ENCODE peak calls at places on chromosomes 4 and X, in five cellular contexts. One of them, this sample, is unnamed.

GRCh38 chr4:3371038-3371437 is 70.7 kb upstream of the HGFAC start:
- DNase-seq in left lung: no peak
- DNase-seq in bronchial epithelial cell: no peak
- DNase-seq in choroid plexus epithelial cell: peak
- DNase-seq in adrenal gland: peak
- DNase-seq in this sample: peak

GRCh38 chr4:26473893-26474292 is 16.4 kb downstream of the CCKAR start:
- DNase-seq in left lung: no peak
- DNase-seq in bronchial epithelial cell: no peak
- DNase-seq in choroid plexus epithelial cell: no peak
- DNase-seq in adrenal gland: no peak
- DNase-seq in this sample: no peak

GRCh38 chr4:139768913-139769312 is 103.3 kb downstream of the MGST2 start:
- DNase-seq in left lung: no peak
- DNase-seq in bronchial epithelial cell: peak
- DNase-seq in choroid plexus epithelial cell: peak
- DNase-seq in adrenal gland: no peak
- DNase-seq in this sample: no peak

GRCh38 chrX:64204252-64204651 is 1.3 kb downstream of the AMER1 start:
- DNase-seq in left lung: no peak
- DNase-seq in bronchial epithelial cell: no peak
- DNase-seq in choroid plexus epithelial cell: no peak
- DNase-seq in adrenal gland: peak
- DNase-seq in this sample: peak

GRCh38 chrX:46573896-46574336 is 351 bp downstream of the CHST7 start:
- DNase-seq in left lung: peak
- DNase-seq in bronchial epithelial cell: peak
- DNase-seq in choroid plexus epithelial cell: peak
- DNase-seq in adrenal gland: peak
- DNase-seq in this sample: peak

GRCh38 chr4:123564758-123565346 is 168.3 kb downstream of the SPRY1 start:
- DNase-seq in left lung: no peak
- DNase-seq in bronchial epithelial cell: peak
- DNase-seq in choroid plexus epithelial cell: peak
- DNase-seq in adrenal gland: peak
- DNase-seq in this sample: peak

GRCh38 chrX:106897259-106897658 is 5.9 kb downstream of the RIPPLY1 start:
- DNase-seq in left lung: no peak
- DNase-seq in bronchial epithelial cell: peak
- DNase-seq in choroid plexus epithelial cell: peak
- DNase-seq in adrenal gland: no peak
- DNase-seq in this sample: peak

GRCh38 chr4:185847352-185848078 is 35.5 kb upstream of the SORBS2 start:
- DNase-seq in left lung: no peak
- DNase-seq in bronchial epithelial cell: peak
- DNase-seq in choroid plexus epithelial cell: peak
- DNase-seq in adrenal gland: no peak
- DNase-seq in this sample: peak

GRCh38 chr4:6328526-6328925 is 58.9 kb downstream of the WFS1 start:
- DNase-seq in left lung: no peak
- DNase-seq in bronchial epithelial cell: no peak
- DNase-seq in choroid plexus epithelial cell: no peak
- DNase-seq in adrenal gland: no peak
- DNase-seq in this sample: no peak

GRCh38 chr4:10115657-10116624 is 658 bp downstream of the WDR1 start:
- DNase-seq in left lung: peak
- DNase-seq in bronchial epithelial cell: peak
- DNase-seq in choroid plexus epithelial cell: peak
- DNase-seq in adrenal gland: peak
- DNase-seq in this sample: peak

GRCh38 chr4:182862921-182863320 is 54.3 kb downstream of the DCTD start:
- DNase-seq in left lung: peak
- DNase-seq in bronchial epithelial cell: peak
- DNase-seq in choroid plexus epithelial cell: no peak
- DNase-seq in adrenal gland: no peak
- DNase-seq in this sample: no peak

GRCh38 chrX:25049347-25049746 is 33.6 kb upstream of the ARX start:
- DNase-seq in left lung: no peak
- DNase-seq in bronchial epithelial cell: peak
- DNase-seq in choroid plexus epithelial cell: peak
- DNase-seq in adrenal gland: no peak
- DNase-seq in this sample: peak

GRCh38 chrX:6645216-6645615 is 110.3 kb upstream of the VCX3A start:
- DNase-seq in left lung: no peak
- DNase-seq in bronchial epithelial cell: no peak
- DNase-seq in choroid plexus epithelial cell: no peak
- DNase-seq in adrenal gland: no peak
- DNase-seq in this sample: no peak

GRCh38 chr4:74628808-74629616 is 165.3 kb downstream of the BTC start:
- DNase-seq in left lung: no peak
- DNase-seq in bronchial epithelial cell: peak
- DNase-seq in choroid plexus epithelial cell: no peak
- DNase-seq in adrenal gland: no peak
- DNase-seq in this sample: no peak

GRCh38 chr4:147678796-147679549 is 5.0 kb downstream of the PRMT9 start:
- DNase-seq in left lung: no peak
- DNase-seq in bronchial epithelial cell: no peak
- DNase-seq in choroid plexus epithelial cell: peak
- DNase-seq in adrenal gland: no peak
- DNase-seq in this sample: no peak

GRCh38 chr4:68361146-68361589 is 11.3 kb upstream of the YTHDC1 start:
- DNase-seq in left lung: no peak
- DNase-seq in bronchial epithelial cell: peak
- DNase-seq in choroid plexus epithelial cell: peak
- DNase-seq in adrenal gland: no peak
- DNase-seq in this sample: no peak

GRCh38 chr4:6277139-6277802 is 7.6 kb downstream of the WFS1 start:
- DNase-seq in left lung: no peak
- DNase-seq in bronchial epithelial cell: no peak
- DNase-seq in choroid plexus epithelial cell: no peak
- DNase-seq in adrenal gland: peak
- DNase-seq in this sample: no peak

GRCh38 chr4:98955229-98955628 is 26.3 kb upstream of the EIF4E start:
- DNase-seq in left lung: no peak
- DNase-seq in bronchial epithelial cell: no peak
- DNase-seq in choroid plexus epithelial cell: no peak
- DNase-seq in adrenal gland: no peak
- DNase-seq in this sample: no peak

GRCh38 chr4:7309176-7309575 is 116.8 kb downstream of the SORCS2 start:
- DNase-seq in left lung: no peak
- DNase-seq in bronchial epithelial cell: no peak
- DNase-seq in choroid plexus epithelial cell: no peak
- DNase-seq in adrenal gland: no peak
- DNase-seq in this sample: no peak

GRCh38 chr4:149719806-149720205 is 95.8 kb downstream of the IQCM start:
- DNase-seq in left lung: no peak
- DNase-seq in bronchial epithelial cell: no peak
- DNase-seq in choroid plexus epithelial cell: no peak
- DNase-seq in adrenal gland: no peak
- DNase-seq in this sample: no peak

GRCh38 chr4:113587640-113588275 is 173.8 kb downstream of the CAMK2D start:
- DNase-seq in left lung: no peak
- DNase-seq in bronchial epithelial cell: no peak
- DNase-seq in choroid plexus epithelial cell: no peak
- DNase-seq in adrenal gland: no peak
- DNase-seq in this sample: no peak

GRCh38 chr4:168486961-168487820 is 6.9 kb upstream of the DDX60L start:
- DNase-seq in left lung: no peak
- DNase-seq in bronchial epithelial cell: peak
- DNase-seq in choroid plexus epithelial cell: peak
- DNase-seq in adrenal gland: no peak
- DNase-seq in this sample: peak

GRCh38 chr4:159555873-159556272 is 453.0 kb downstream of the RAPGEF2 start:
- DNase-seq in left lung: no peak
- DNase-seq in bronchial epithelial cell: no peak
- DNase-seq in choroid plexus epithelial cell: no peak
- DNase-seq in adrenal gland: no peak
- DNase-seq in this sample: no peak

GRCh38 chr4:1122501-1122900 is 9.1 kb upstream of the RNF212 start:
- DNase-seq in left lung: no peak
- DNase-seq in bronchial epithelial cell: no peak
- DNase-seq in choroid plexus epithelial cell: no peak
- DNase-seq in adrenal gland: no peak
- DNase-seq in this sample: no peak

GRCh38 chr4:3473943-3474335 is 10.8 kb downstream of the DOK7 start:
- DNase-seq in left lung: no peak
- DNase-seq in bronchial epithelial cell: no peak
- DNase-seq in choroid plexus epithelial cell: no peak
- DNase-seq in adrenal gland: no peak
- DNase-seq in this sample: no peak

GRCh38 chr4:89253306-89253705 is 54.3 kb downstream of the GPRIN3 start:
- DNase-seq in left lung: no peak
- DNase-seq in bronchial epithelial cell: no peak
- DNase-seq in choroid plexus epithelial cell: no peak
- DNase-seq in adrenal gland: no peak
- DNase-seq in this sample: no peak
- H3K4me3 ChIP-seq in left lung: no peak
- H3K4me3 ChIP-seq in bronchial epithelial cell: no peak
- H3K4me3 ChIP-seq in choroid plexus epithelial cell: no peak
- H3K4me3 ChIP-seq in adrenal gland: no peak
- H3K4me3 ChIP-seq in this sample: no peak

DNA sequence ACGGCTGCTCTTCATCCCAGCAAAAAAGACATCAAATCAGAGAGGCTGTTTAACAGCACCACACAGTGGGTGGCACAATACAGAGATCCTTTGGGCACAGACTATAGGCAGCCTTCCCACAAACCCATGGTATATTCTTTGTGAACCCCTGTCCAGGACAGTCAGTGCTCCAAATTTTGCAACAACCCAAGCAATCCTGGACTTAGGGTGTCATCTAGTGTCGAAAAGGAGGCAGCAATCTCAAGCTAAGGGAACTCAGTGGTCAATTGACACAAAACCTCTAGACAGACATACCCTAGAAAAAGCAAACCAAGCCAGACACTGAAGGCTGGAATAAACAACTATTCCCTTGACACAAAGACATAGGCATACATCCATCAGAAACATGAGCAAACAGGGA is 137.4 kb downstream of the BMP15 start:
- DNase-seq in left lung: no peak
- DNase-seq in bronchial epithelial cell: no peak
- DNase-seq in choroid plexus epithelial cell: no peak
- DNase-seq in adrenal gland: no peak
- DNase-seq in this sample: no peak
- TF ChIP-seq CTCF in left lung: no peak
- TF ChIP-seq CTCF in bronchial epithelial cell: peak
- TF ChIP-seq CTCF in choroid plexus epithelial cell: no peak
- TF ChIP-seq CTCF in adrenal gland: no peak
- TF ChIP-seq CTCF in this sample: no peak

GRCh38 chrX:55056820-55057690 is 17.8 kb upstream of the PAGE2B start:
- DNase-seq in left lung: no peak
- DNase-seq in bronchial epithelial cell: peak
- DNase-seq in choroid plexus epithelial cell: peak
- DNase-seq in adrenal gland: no peak
- DNase-seq in this sample: peak
- H3K4me3 ChIP-seq in left lung: no peak
- H3K4me3 ChIP-seq in bronchial epithelial cell: no peak
- H3K4me3 ChIP-seq in choroid plexus epithelial cell: peak
- H3K4me3 ChIP-seq in adrenal gland: no peak
- H3K4me3 ChIP-seq in this sample: no peak

DNA sequence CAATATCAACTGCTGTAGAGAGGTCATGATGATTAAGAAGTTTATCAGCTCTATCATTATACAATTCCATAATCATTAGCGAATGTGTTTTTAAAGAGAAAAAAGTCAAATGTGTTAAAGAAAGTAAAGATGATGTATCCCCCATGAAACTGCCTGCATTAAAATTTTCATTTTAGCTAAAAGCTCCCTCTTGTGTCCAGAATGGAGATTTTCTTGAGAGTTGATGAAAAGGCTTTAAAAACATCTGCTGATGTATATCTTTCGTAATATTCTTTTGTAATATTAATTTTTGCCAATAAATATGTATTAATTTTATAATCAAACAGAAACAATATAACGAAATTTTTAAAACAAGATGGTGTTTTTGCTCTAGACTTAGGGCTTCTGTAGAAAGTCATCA is 52.1 kb upstream of the LHFPL1 start:
- DNase-seq in left lung: no peak
- DNase-seq in bronchial epithelial cell: no peak
- DNase-seq in choroid plexus epithelial cell: peak
- DNase-seq in adrenal gland: no peak
- DNase-seq in this sample: peak
- TF ChIP-seq CTCF in left lung: no peak
- TF ChIP-seq CTCF in bronchial epithelial cell: no peak
- TF ChIP-seq CTCF in choroid plexus epithelial cell: peak
- TF ChIP-seq CTCF in adrenal gland: no peak
- TF ChIP-seq CTCF in this sample: peak

GRCh38 chrX:39158801-39159657 is 357.8 kb downstream of the MID1IP1 start:
- DNase-seq in left lung: peak
- DNase-seq in bronchial epithelial cell: peak
- DNase-seq in choroid plexus epithelial cell: peak
- DNase-seq in adrenal gland: peak
- DNase-seq in this sample: peak

GRCh38 chrX:39161856-39162255 is 360.6 kb downstream of the MID1IP1 start:
- DNase-seq in left lung: no peak
- DNase-seq in bronchial epithelial cell: no peak
- DNase-seq in choroid plexus epithelial cell: no peak
- DNase-seq in adrenal gland: no peak
- DNase-seq in this sample: no peak

GRCh38 chrX:39157796-39158195 is 356.5 kb downstream of the MID1IP1 start:
- DNase-seq in left lung: no peak
- DNase-seq in bronchial epithelial cell: no peak
- DNase-seq in choroid plexus epithelial cell: peak
- DNase-seq in adrenal gland: no peak
- DNase-seq in this sample: peak

GRCh38 chrX:39152106-39152649 is 350.9 kb downstream of the MID1IP1 start:
- DNase-seq in left lung: no peak
- DNase-seq in bronchial epithelial cell: no peak
- DNase-seq in choroid plexus epithelial cell: peak
- DNase-seq in adrenal gland: peak
- DNase-seq in this sample: no peak

GRCh38 chrX:39157006-39157405 is 355.7 kb downstream of the MID1IP1 start:
- DNase-seq in left lung: no peak
- DNase-seq in bronchial epithelial cell: no peak
- DNase-seq in choroid plexus epithelial cell: no peak
- DNase-seq in adrenal gland: no peak
- DNase-seq in this sample: no peak
- H3K4me3 ChIP-seq in left lung: no peak
- H3K4me3 ChIP-seq in bronchial epithelial cell: no peak
- H3K4me3 ChIP-seq in choroid plexus epithelial cell: no peak
- H3K4me3 ChIP-seq in adrenal gland: no peak
- H3K4me3 ChIP-seq in this sample: no peak

DNA sequence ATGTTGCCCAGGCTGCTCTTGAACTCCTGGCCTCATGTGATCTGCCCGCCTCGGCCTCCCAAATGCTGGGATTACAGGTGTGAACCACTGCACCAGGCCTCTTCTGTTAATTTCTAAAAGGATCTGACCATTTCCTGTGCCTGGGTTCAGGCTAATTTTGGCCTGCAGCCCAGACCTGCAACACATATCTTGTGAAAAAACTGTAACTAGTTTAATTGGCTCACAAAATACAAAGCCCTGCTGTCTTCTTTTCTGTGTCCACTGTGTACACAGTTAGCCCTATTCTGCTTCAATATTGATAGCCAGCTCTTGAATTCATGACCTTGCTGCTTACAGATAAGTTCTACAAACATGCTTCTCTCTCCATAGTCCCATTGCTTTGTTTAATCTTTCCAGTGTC is 753.5 kb downstream of the PDHA2 start:
- DNase-seq in left lung: no peak
- DNase-seq in bronchial epithelial cell: no peak
- DNase-seq in choroid plexus epithelial cell: peak
- DNase-seq in adrenal gland: no peak
- DNase-seq in this sample: no peak
- TF ChIP-seq CTCF in left lung: no peak
- TF ChIP-seq CTCF in bronchial epithelial cell: no peak
- TF ChIP-seq CTCF in choroid plexus epithelial cell: no peak
- TF ChIP-seq CTCF in adrenal gland: no peak
- TF ChIP-seq CTCF in this sample: no peak

This sample was measured in astrocyte of the spinal cord.